ENCODE peak calls at places on chromosomes 16 and 17, in eight cellular contexts. B is RWPE1, R is T-helper 2 cell, Y is WTC11, W is anterior cingulate cortex, A is astrocyte, K is ovary, D is left colon. L is an unnamed sample.

GRCh38 chr17:82528484-82529265 is 9.1 kb downstream of the FOXK2 start:
- DNase-seq in B (peak), R (no peak), Y (no peak), W (peak), A (peak), K (no peak), D (peak), L (peak)

GRCh38 chr16:56353054-56353921 is 72.1 kb downstream of the AMFR start:
- DNase-seq in B (no peak), R (no peak), Y (peak), W (no peak), A (no peak), K (no peak), D (no peak), L (no peak)

GRCh38 chr17:17041018-17041521 is 1.2 kb upstream of the MPRIP start:
- DNase-seq in B (peak), R (no peak), Y (no peak), W (peak), A (no peak), K (no peak), D (peak), L (peak)

GRCh38 chr17:7579001-7579838 is at the start of gene CD68:
- DNase-seq in B (peak), R (no peak), Y (no peak), W (peak), A (peak), K (no peak), D (peak), L (peak)

GRCh38 chr16:53852678-53853077 is 148.7 kb downstream of the FTO start:
- DNase-seq in B (no peak), R (no peak), Y (no peak), W (no peak), A (no peak), K (no peak), D (no peak), L (no peak)

GRCh38 chr17:58760248-58760647 is 4.6 kb downstream of the PPM1E start:
- DNase-seq in B (no peak), R (no peak), Y (no peak), W (no peak), A (no peak), K (no peak), D (no peak), L (no peak)

GRCh38 chr17:31269597-31269996 is 27.4 kb downstream of the OMG start:
- DNase-seq in B (peak), R (no peak), Y (no peak), W (no peak), A (peak), K (no peak), D (no peak), L (no peak)

GRCh38 chr17:76383645-76384221 is 676 bp upstream of the SPHK1 start:
- DNase-seq in B (peak), R (no peak), Y (peak), W (no peak), A (peak), K (no peak), D (peak), L (peak)

GRCh38 chr17:38461683-38462082 is 33.4 kb downstream of the ARHGAP23 start:
- DNase-seq in B (no peak), R (no peak), Y (no peak), W (no peak), A (no peak), K (no peak), D (no peak), L (no peak)

GRCh38 chr16:82016268-82016667 is 5.0 kb upstream of the SDR42E1 start:
- DNase-seq in B (peak), R (no peak), Y (no peak), W (no peak), A (peak), K (no peak), D (no peak), L (no peak)

GRCh38 chr17:2822358-2822757 is 26.1 kb downstream of the RAP1GAP2 start:
- DNase-seq in B (no peak), R (no peak), Y (no peak), W (no peak), A (no peak), K (no peak), D (no peak), L (no peak)

GRCh38 chr16:22618842-22619241 is 108.2 kb downstream of the NPIPB5 start:
- DNase-seq in B (no peak), R (no peak), Y (no peak), W (no peak), A (no peak), K (no peak), D (no peak), L (no peak)

GRCh38 chr17:2710075-2710803 is 1.3 kb downstream of the CLUH start:
- DNase-seq in B (no peak), R (no peak), Y (no peak), W (no peak), A (no peak), K (no peak), D (no peak), L (no peak)

GRCh38 chr16:57140866-57141668 is 44.8 kb downstream of the PSME3IP1 start:
- DNase-seq in B (no peak), R (no peak), Y (no peak), W (no peak), A (no peak), K (no peak), D (no peak), L (no peak)

GRCh38 chr16:81424761-81425160 is 19.8 kb upstream of the CMIP start:
- DNase-seq in B (no peak), R (no peak), Y (no peak), W (no peak), A (no peak), K (no peak), D (no peak), L (no peak)

L was measured in psoas muscle.